ENCODE peak calls at places on chromosomes 2 and 18, in six cellular contexts. Q is ascending aorta, Z is psoas muscle, P is right lobe of liver, W is tibial artery, X is brain microvascular endothelial cell. U is an unnamed sample.

GRCh38 chr2:25330937-25331336 is 10.8 kb downstream of the DNMT3A start:
- DNase-seq in W (no peak), Z (no peak), P (no peak), X (no peak), Q (no peak), U (no peak)

GRCh38 chr2:224421065-224421464 is 19.2 kb upstream of the FAM124B start:
- DNase-seq in Q (no peak), Z (no peak), W (no peak), X (no peak), P (no peak), U (no peak)

GRCh38 chr18:46469186-46469915 is 187.7 kb downstream of the LOXHD1 start:
- DNase-seq in W (no peak), X (no peak), Z (no peak), P (no peak), Q (no peak), U (no peak)

GRCh38 chr2:227295806-227296205 is 29.2 kb upstream of the MFF start:
- DNase-seq in W (no peak), P (no peak), Q (no peak), X (no peak), Z (no peak), U (no peak)

GRCh38 chr2:168526641-168527040 is 70.6 kb downstream of the CERS6 start:
- DNase-seq in X (no peak), P (no peak), W (peak), Z (no peak), Q (no peak), U (no peak)

GRCh38 chr2:80643598-80643997 is 339.0 kb upstream of the LRRTM1 start:
- DNase-seq in X (no peak), Q (no peak), P (no peak), W (no peak), Z (no peak), U (no peak)

GRCh38 chr2:103276869-103277268 is 515.0 kb downstream of the TMEM182 start:
- DNase-seq in P (no peak), Q (no peak), X (no peak), Z (no peak), W (no peak), U (no peak)

GRCh38 chr18:45638544-45638943 is 23.3 kb downstream of the SLC14A2 start:
- DNase-seq in X (no peak), Z (no peak), P (no peak), Q (no peak), W (no peak), U (no peak)

GRCh38 chr2:226213717-226214116 is 585.9 kb downstream of the IRS1 start:
- DNase-seq in P (no peak), W (no peak), X (peak), Z (no peak), Q (no peak), U (peak)

GRCh38 chr2:240358821-240359342 is 76.6 kb upstream of the GPC1 start:
- DNase-seq in Q (no peak), P (peak), Z (no peak), W (no peak), X (no peak), U (no peak)

GRCh38 chr2:241009601-241010530 is 11.4 kb downstream of the SNED1 start:
- DNase-seq in P (peak), W (no peak), Z (peak), X (peak), Q (peak), U (peak)

GRCh38 chr2:185618630-185619029 is 120.0 kb upstream of the FSIP2 start:
- DNase-seq in P (no peak), Z (no peak), X (peak), W (no peak), Q (no peak), U (no peak)

GRCh38 chr2:191376981-191377629 is 131.9 kb downstream of the MYO1B start:
- DNase-seq in W (peak), Z (peak), P (peak), Q (peak), X (peak), U (peak)

GRCh38 chr2:74025971-74026612 is 41.4 kb downstream of the TET3 start:
- DNase-seq in Q (peak), Z (no peak), P (no peak), X (no peak), W (no peak), U (no peak)

GRCh38 chr2:194557993-194558392 is 1099.0 kb upstream of the SLC39A10 start:
- DNase-seq in Z (no peak), W (no peak), P (no peak), Q (no peak), X (no peak), U (no peak)

GRCh38 chr2:134137182-134137595 is 116.7 kb upstream of the MGAT5 start:
- DNase-seq in X (no peak), Z (no peak), Q (peak), P (no peak), W (peak), U (no peak)

GRCh38 chr2:233413046-233413445 is 58.8 kb downstream of the DGKD start:
- DNase-seq in W (no peak), P (no peak), Q (peak), X (peak), Z (no peak), U (no peak)

GRCh38 chr2:218991674-218992168 is 1.5 kb downstream of the CRYBA2 start:
- DNase-seq in X (no peak), Q (no peak), W (no peak), Z (no peak), P (no peak), U (no peak)

GRCh38 chr18:58315739-58316215 is 271.8 kb downstream of the NEDD4L start:
- DNase-seq in X (no peak), P (no peak), Q (no peak), W (no peak), Z (no peak), U (no peak)

GRCh38 chr18:74994502-74995403 is 214.2 kb downstream of the PTGR3 start:
- DNase-seq in W (peak), Z (no peak), X (no peak), P (peak), Q (no peak), U (no peak)

GRCh38 chr18:78612318-78612717 is 367.3 kb upstream of the SALL3 start:
- DNase-seq in Z (no peak), X (no peak), Q (no peak), W (no peak), P (no peak), U (no peak)

GRCh38 chr2:69724540-69725159 is 17.3 kb upstream of the ANXA4 start:
- DNase-seq in P (peak), W (peak), Q (peak), X (peak), Z (peak), U (peak)

GRCh38 chr18:74836296-74837139 is 238.8 kb downstream of the ZNF407 start:
- DNase-seq in X (peak), W (no peak), Q (no peak), Z (no peak), P (no peak), U (no peak)

GRCh38 chr18:7561907-7562460 is 5.1 kb upstream of the PTPRM start:
- DNase-seq in Q (no peak), W (no peak), P (no peak), X (no peak), Z (no peak), U (no peak)

GRCh38 chr2:237270556-237270955 is 143.4 kb downstream of the COL6A3 start:
- DNase-seq in Z (no peak), W (no peak), X (no peak), P (no peak), Q (no peak), U (no peak)

GRCh38 chr18:34929336-34929780 is 111.9 kb upstream of the MAPRE2 start:
- DNase-seq in P (no peak), X (peak), Q (no peak), W (no peak), Z (no peak), U (peak)

GRCh38 chr2:219684721-219685689 is 57.6 kb downstream of the SLC4A3 start:
- DNase-seq in Z (peak), P (peak), W (peak), X (peak), Q (peak), U (no peak)

GRCh38 chr2:55133467-55134315 is 83.4 kb upstream of the RTN4 start:
- DNase-seq in W (peak), Z (no peak), Q (peak), P (no peak), X (peak), U (peak)

GRCh38 chr2:144780983-144781382 is 261.1 kb upstream of the ZEB2 start:
- DNase-seq in X (no peak), W (no peak), Q (no peak), Z (no peak), P (no peak), U (no peak)

GRCh38 chr18:68177807-68178702 is 536.9 kb downstream of the TMX3 start:
- DNase-seq in X (peak), P (no peak), Z (no peak), W (no peak), Q (no peak), U (peak)

GRCh38 chr2:128433911-128434550 is 115.4 kb upstream of the HS6ST1 start:
- DNase-seq in Z (no peak), X (no peak), P (no peak), W (peak), Q (peak), U (no peak)

GRCh38 chr18:76363451-76364120 is 131.5 kb downstream of the ZNF516 start:
- DNase-seq in Z (no peak), W (no peak), P (no peak), X (peak), Q (no peak), U (peak)

GRCh38 chr2:61575447-61575859 is 37.3 kb upstream of the XPO1 start:
- DNase-seq in P (no peak), Z (no peak), Q (no peak), W (no peak), X (no peak), U (no peak)

GRCh38 chr2:3168230-3168891 is 209.3 kb downstream of the EIPR1 start:
- DNase-seq in Q (peak), Z (no peak), W (no peak), X (peak), P (no peak), U (no peak)

GRCh38 chr2:33395660-33396249 is 80.7 kb upstream of the RASGRP3 start:
- DNase-seq in Q (no peak), Z (peak), P (no peak), X (peak), W (peak), U (no peak)

GRCh38 chr2:239331560-239331959 is 69.3 kb downstream of the HDAC4 start:
- DNase-seq in Z (no peak), P (no peak), Q (no peak), X (no peak), W (no peak), U (no peak)

GRCh38 chr2:105129722-105130232 is 91.9 kb downstream of the MRPS9 start:
- DNase-seq in X (no peak), P (no peak), Q (no peak), W (no peak), Z (no peak), U (no peak)

GRCh38 chr2:105822186-105822585 is 77.5 kb downstream of the NCK2 start:
- DNase-seq in Q (no peak), X (no peak), W (no peak), Z (no peak), P (no peak), U (no peak)

GRCh38 chr2:65199194-65199593 is 28.4 kb upstream of the ACTR2 start:
- DNase-seq in Q (no peak), X (no peak), P (no peak), Z (no peak), W (no peak), U (no peak)

GRCh38 chr2:18047114-18047695 is 168.7 kb downstream of the KCNS3 start:
- DNase-seq in Z (no peak), W (no peak), Q (no peak), P (no peak), X (no peak), U (no peak)
- H3K27ac ChIP-seq in Z (peak), W (no peak), Q (no peak), P (no peak), X (no peak), U (no peak)

GRCh38 chr2:99662761-99663341 is 173.0 kb upstream of the REV1 start:
- DNase-seq in Q (peak), W (peak), X (peak), Z (no peak), P (no peak), U (peak)
- H3K4me3 ChIP-seq in Q (no peak), W (no peak), X (no peak), Z (no peak), P (no peak), U (no peak)

GRCh38 chr2:62787381-62787780 is 81.9 kb downstream of the EHBP1 start:
- DNase-seq in P (no peak), W (no peak), Z (no peak), X (peak), Q (no peak), U (no peak)

GRCh38 chr2:62783679-62784078 is 78.2 kb downstream of the EHBP1 start:
- DNase-seq in W (no peak), Q (no peak), X (no peak), Z (no peak), P (no peak), U (no peak)

GRCh38 chr2:62785216-62785615 is 79.7 kb downstream of the EHBP1 start:
- DNase-seq in Z (no peak), X (peak), Q (no peak), P (no peak), W (no peak), U (peak)

GRCh38 chr2:62784341-62784740 is 78.8 kb downstream of the EHBP1 start:
- DNase-seq in X (no peak), W (no peak), Z (no peak), P (no peak), Q (no peak), U (no peak)

GRCh38 chr2:62785810-62786593 is 80.5 kb downstream of the EHBP1 start:
- DNase-seq in Q (no peak), P (no peak), Z (no peak), W (no peak), X (peak), U (no peak)
- H3K27ac ChIP-seq in Q (no peak), P (no peak), Z (no peak), W (no peak), X (no peak), U (peak)

GRCh38 chr2:429575-430254 is 141.8 kb upstream of the ALKAL2 start:
- DNase-seq in W (no peak), P (no peak), Z (no peak), Q (no peak), X (no peak), U (no peak)
- H3K4me3 ChIP-seq in W (no peak), P (no peak), Z (no peak), Q (no peak), X (no peak), U (no peak)

DNA sequence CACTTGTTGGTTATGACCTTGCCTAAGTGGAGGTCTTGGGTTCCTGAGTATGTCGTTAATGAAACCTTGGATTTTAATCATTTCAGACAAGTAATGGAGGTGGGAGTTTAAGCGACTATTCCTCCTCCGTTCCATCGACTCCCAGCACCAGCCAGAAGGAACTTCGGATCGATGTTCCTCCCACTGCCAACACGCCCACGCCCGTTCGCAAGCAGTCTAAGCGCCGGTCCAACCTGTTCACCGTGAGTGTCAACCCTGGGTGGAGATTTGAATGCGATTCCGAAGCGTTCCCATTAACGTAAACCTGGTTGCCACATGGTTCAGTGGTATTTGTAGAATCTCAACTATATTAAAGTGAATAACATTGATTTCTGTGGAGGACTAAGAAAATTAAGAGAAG is 305.4 kb downstream of the AGAP1 start:
- DNase-seq in W (no peak), X (no peak), Z (no peak), P (no peak), Q (no peak), U (no peak)
- H3K27ac ChIP-seq in W (no peak), X (no peak), Z (no peak), P (no peak), Q (no peak), U (no peak)

DNA sequence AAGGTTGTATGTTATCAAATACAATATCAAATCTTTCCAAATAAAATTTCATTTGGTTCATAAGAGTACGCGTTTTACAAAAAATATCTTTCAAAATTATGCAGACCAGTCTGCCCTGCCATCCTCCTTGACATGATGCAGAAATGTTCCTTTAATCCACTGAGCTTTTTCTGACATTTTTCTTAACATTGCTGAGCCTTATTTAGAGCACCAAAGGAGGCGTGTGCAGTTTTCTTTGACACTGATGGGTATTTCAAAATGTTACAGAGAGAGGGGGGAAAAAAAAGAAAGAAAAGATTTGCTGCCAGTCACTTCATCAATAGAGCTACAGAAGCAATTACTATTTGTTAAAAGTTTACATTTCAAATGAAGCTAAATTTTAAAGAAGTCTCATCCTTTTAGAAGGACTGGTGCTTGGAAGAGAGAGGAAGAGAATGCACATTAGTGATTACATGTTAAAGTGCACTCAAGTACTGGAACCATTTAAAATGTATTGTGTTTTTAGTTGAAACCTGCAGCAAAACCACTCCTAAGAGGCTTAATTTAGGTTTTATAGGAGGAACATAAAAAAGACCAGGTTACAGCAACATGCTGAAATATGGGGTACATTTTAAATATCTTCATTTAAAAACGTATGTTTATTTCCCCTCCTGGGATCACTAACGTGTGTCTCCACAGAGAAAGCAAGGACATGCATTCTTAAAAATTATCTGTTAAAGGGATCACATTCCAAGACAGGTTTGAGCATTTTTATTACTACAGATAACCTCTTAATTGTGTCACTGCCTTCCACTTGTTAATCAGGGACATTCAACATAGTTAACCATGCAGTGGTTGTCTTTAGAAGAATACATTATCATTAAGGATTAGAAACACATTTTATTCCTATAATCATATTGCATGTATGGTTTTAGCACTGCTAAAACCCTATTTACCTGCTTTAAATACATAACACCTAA is 258.4 kb downstream of the MEIS1 start:
- DNase-seq in X (no peak), Q (no peak), P (no peak), W (no peak), Z (no peak), U (no peak)
- H3K4me3 ChIP-seq in X (no peak), Q (peak), P (no peak), W (no peak), Z (no peak), U (no peak)